ENCODE peak calls at places on chromosomes 1 and 21, in four cellular contexts. One of them, this sample, is unnamed.

GRCh38 chr1:6418668-6419396 is 887 bp downstream of the HES2 start:
- DNase-seq in GM12892: no peak
- DNase-seq in foreskin fibroblast: peak; percentile 41
- DNase-seq in nephron progenitor cell: no peak
- DNase-seq in this sample: peak; percentile 47

GRCh38 chr1:93597697-93598096 is 83.9 kb downstream of the BCAR3 start:
- DNase-seq in GM12892: no peak
- DNase-seq in foreskin fibroblast: peak; percentile 56
- DNase-seq in nephron progenitor cell: no peak
- DNase-seq in this sample: no peak

GRCh38 chr1:87149166-87150065 is 179.3 kb upstream of the LMO4 start:
- DNase-seq in GM12892: no peak
- DNase-seq in foreskin fibroblast: peak; percentile 78
- DNase-seq in nephron progenitor cell: no peak
- DNase-seq in this sample: peak; percentile 40

GRCh38 chr1:29383972-29384371 is 147.7 kb downstream of the PTPRU start:
- DNase-seq in GM12892: no peak
- DNase-seq in foreskin fibroblast: peak; percentile 72
- DNase-seq in nephron progenitor cell: no peak
- DNase-seq in this sample: no peak

GRCh38 chr1:230868736-230869385 is 540 bp upstream of the C1orf198 start:
- DNase-seq in GM12892: no peak
- DNase-seq in foreskin fibroblast: peak; percentile 47
- DNase-seq in nephron progenitor cell: peak; percentile 71
- DNase-seq in this sample: peak; percentile 85

GRCh38 chr1:79259390-79260336 is 253.1 kb upstream of the ADGRL4 start:
- DNase-seq in GM12892: no peak
- DNase-seq in foreskin fibroblast: peak; percentile 81
- DNase-seq in nephron progenitor cell: no peak
- DNase-seq in this sample: no peak

GRCh38 chr1:16141573-16142336 is 14.1 kb downstream of the EPHA2 start:
- DNase-seq in GM12892: no peak
- DNase-seq in foreskin fibroblast: no peak
- DNase-seq in nephron progenitor cell: no peak
- DNase-seq in this sample: no peak

GRCh38 chr1:243253927-243254232 is 1.2 kb downstream of the CEP170 start:
- DNase-seq in GM12892: no peak
- DNase-seq in foreskin fibroblast: no peak
- DNase-seq in nephron progenitor cell: no peak
- DNase-seq in this sample: no peak

GRCh38 chr1:211345719-211346118 is 19.1 kb downstream of the TRAF5 start:
- DNase-seq in GM12892: no peak
- DNase-seq in foreskin fibroblast: no peak
- DNase-seq in nephron progenitor cell: peak; percentile 39
- DNase-seq in this sample: no peak

GRCh38 chr1:242886137-242886536 is 361.6 kb upstream of the PLD5 start:
- DNase-seq in GM12892: no peak
- DNase-seq in foreskin fibroblast: no peak
- DNase-seq in nephron progenitor cell: no peak
- DNase-seq in this sample: no peak

GRCh38 chr1:192698731-192699130 is 62.8 kb downstream of the RGS13 start:
- DNase-seq in GM12892: no peak
- DNase-seq in foreskin fibroblast: no peak
- DNase-seq in nephron progenitor cell: no peak
- DNase-seq in this sample: no peak

GRCh38 chr1:35264035-35264434 is 4.5 kb upstream of the ZMYM4 start:
- DNase-seq in GM12892: no peak
- DNase-seq in foreskin fibroblast: no peak
- DNase-seq in nephron progenitor cell: no peak
- DNase-seq in this sample: no peak

GRCh38 chr1:178232949-178233348 is 139.0 kb downstream of the RASAL2 start:
- DNase-seq in GM12892: no peak
- DNase-seq in foreskin fibroblast: peak; percentile 85
- DNase-seq in nephron progenitor cell: no peak
- DNase-seq in this sample: no peak

GRCh38 chr1:156906206-156906910 is 12.8 kb downstream of the PEAR1 start:
- DNase-seq in GM12892: no peak
- DNase-seq in foreskin fibroblast: no peak
- DNase-seq in nephron progenitor cell: no peak
- DNase-seq in this sample: no peak

GRCh38 chr21:39125752-39126485 is 57.3 kb downstream of the PSMG1 start:
- DNase-seq in GM12892: no peak
- DNase-seq in foreskin fibroblast: peak; percentile 80
- DNase-seq in nephron progenitor cell: peak; percentile 39
- DNase-seq in this sample: peak; percentile 66

GRCh38 chr1:240128361-240128760 is 36.7 kb downstream of the FMN2 start:
- DNase-seq in GM12892: no peak
- DNase-seq in foreskin fibroblast: no peak
- DNase-seq in nephron progenitor cell: no peak
- DNase-seq in this sample: no peak

GRCh38 chr1:204723131-204723787 is 37.7 kb upstream of the LRRN2 start:
- DNase-seq in GM12892: no peak
- DNase-seq in foreskin fibroblast: no peak
- DNase-seq in nephron progenitor cell: no peak
- DNase-seq in this sample: no peak

GRCh38 chr1:31591425-31592093 is 15.2 kb downstream of the TINAGL1 start:
- DNase-seq in GM12892: no peak
- DNase-seq in foreskin fibroblast: peak; percentile 76
- DNase-seq in nephron progenitor cell: no peak
- DNase-seq in this sample: no peak

GRCh38 chr1:115764541-115764940 is 4.0 kb downstream of the CASQ2 start:
- DNase-seq in GM12892: no peak
- DNase-seq in foreskin fibroblast: peak; percentile 73
- DNase-seq in nephron progenitor cell: peak; percentile 25
- DNase-seq in this sample: no peak

GRCh38 chr1:939511-940107 is 15.9 kb downstream of the SAMD11 start:
- DNase-seq in GM12892: no peak
- DNase-seq in foreskin fibroblast: no peak
- DNase-seq in nephron progenitor cell: no peak
- DNase-seq in this sample: peak; percentile 75

GRCh38 chr1:24391882-24392603 is 21.5 kb downstream of the STPG1 start:
- DNase-seq in GM12892: peak; percentile 51
- DNase-seq in foreskin fibroblast: peak; percentile 65
- DNase-seq in nephron progenitor cell: peak; percentile 81
- DNase-seq in this sample: peak; percentile 84

GRCh38 chr1:185170291-185170848 is 13.4 kb downstream of the SWT1 start:
- DNase-seq in GM12892: peak; percentile 19
- DNase-seq in foreskin fibroblast: peak; percentile 75
- DNase-seq in nephron progenitor cell: peak; percentile 43
- DNase-seq in this sample: peak; percentile 73

GRCh38 chr1:22177354-22178003 is 34.6 kb upstream of the WNT4 start:
- DNase-seq in GM12892: peak; percentile 49
- DNase-seq in foreskin fibroblast: no peak
- DNase-seq in nephron progenitor cell: no peak
- DNase-seq in this sample: no peak

GRCh38 chr1:175433586-175434267 is 241.2 kb upstream of the KIAA0040 start:
- DNase-seq in GM12892: no peak
- DNase-seq in foreskin fibroblast: no peak
- DNase-seq in nephron progenitor cell: no peak
- DNase-seq in this sample: no peak

GRCh38 chr1:19427087-19427781 is 58.1 kb downstream of the CAPZB start:
- DNase-seq in GM12892: no peak
- DNase-seq in foreskin fibroblast: peak; percentile 76
- DNase-seq in nephron progenitor cell: no peak
- DNase-seq in this sample: no peak

GRCh38 chr1:157803851-157804250 is 16.1 kb downstream of the FCRL1 start:
- DNase-seq in GM12892: no peak
- DNase-seq in foreskin fibroblast: no peak
- DNase-seq in nephron progenitor cell: no peak
- DNase-seq in this sample: no peak

GRCh38 chr1:226702318-226702956 is 36.6 kb downstream of the ITPKB start:
- DNase-seq in GM12892: no peak
- DNase-seq in foreskin fibroblast: peak; percentile 85
- DNase-seq in nephron progenitor cell: no peak
- DNase-seq in this sample: no peak

GRCh38 chr1:97668945-97669344 is 251.9 kb downstream of the DPYD start:
- DNase-seq in GM12892: no peak
- DNase-seq in foreskin fibroblast: peak; percentile 69
- DNase-seq in nephron progenitor cell: no peak
- DNase-seq in this sample: no peak

GRCh38 chr1:40664167-40664537 is 1.3 kb downstream of the RIMS3 start:
- DNase-seq in GM12892: no peak
- DNase-seq in foreskin fibroblast: no peak
- DNase-seq in nephron progenitor cell: no peak
- DNase-seq in this sample: no peak

GRCh38 chr21:21000576-21001175 is 2.5 kb downstream of the NCAM2 start:
- DNase-seq in GM12892: no peak
- DNase-seq in foreskin fibroblast: no peak
- DNase-seq in nephron progenitor cell: no peak
- DNase-seq in this sample: peak; percentile 12

GRCh38 chr1:8712413-8713229 is 104.8 kb downstream of the RERE start:
- DNase-seq in GM12892: no peak
- DNase-seq in foreskin fibroblast: peak; percentile 84
- DNase-seq in nephron progenitor cell: no peak
- DNase-seq in this sample: peak; percentile 28

GRCh38 chr1:23792151-23792945 is 1.4 kb downstream of the LYPLA2 start:
- DNase-seq in GM12892: no peak
- DNase-seq in foreskin fibroblast: peak; percentile 29
- DNase-seq in nephron progenitor cell: no peak
- DNase-seq in this sample: no peak

GRCh38 chr1:211327341-211327921 is 798 bp downstream of the TRAF5 start:
- DNase-seq in GM12892: no peak
- DNase-seq in foreskin fibroblast: peak; percentile 81
- DNase-seq in nephron progenitor cell: no peak
- DNase-seq in this sample: peak; percentile 66

GRCh38 chr1:226656601-226657277 is 82.3 kb downstream of the ITPKB start:
- DNase-seq in GM12892: no peak
- DNase-seq in foreskin fibroblast: peak; percentile 95
- DNase-seq in nephron progenitor cell: no peak
- DNase-seq in this sample: no peak

GRCh38 chr1:59947047-59947938 is 20.7 kb upstream of the CYP2J2 start:
- DNase-seq in GM12892: no peak
- DNase-seq in foreskin fibroblast: peak; percentile 83
- DNase-seq in nephron progenitor cell: peak; percentile 59
- DNase-seq in this sample: peak; percentile 65

GRCh38 chr1:36304970-36305914 is 926 bp upstream of the SH3D21 start:
- DNase-seq in GM12892: no peak
- DNase-seq in foreskin fibroblast: peak; percentile 22
- DNase-seq in nephron progenitor cell: no peak
- DNase-seq in this sample: no peak

GRCh38 chr1:29505537-29506220 is 269.4 kb downstream of the PTPRU start:
- DNase-seq in GM12892: no peak
- DNase-seq in foreskin fibroblast: no peak
- DNase-seq in nephron progenitor cell: no peak
- DNase-seq in this sample: no peak

GRCh38 chr21:38646213-38646837 is 148.0 kb upstream of the ERG start:
- DNase-seq in GM12892: no peak
- DNase-seq in foreskin fibroblast: peak; percentile 79
- DNase-seq in nephron progenitor cell: no peak
- DNase-seq in this sample: no peak

This sample was measured in retina.